ENCODE peak calls at places on chromosomes 13 and 19, in eight cellular contexts. C is PC-3; K is cardiac muscle cell; V is IMR-90; M is left ventricle myocardium inferior; O is effector memory CD4-positive, alpha-beta T cell; W is mesenchymal stem cell; Q is Caco-2. Y is an unnamed sample.

GRCh38 chr13:65921933-65922332 is 1308.2 kb downstream of the PCDH9 start:
- DNase-seq in C (peak), K (peak), V (no peak), M (no peak), O (no peak), W (no peak), Q (no peak), Y (no peak)

GRCh38 chr19:46021531-46022041 is 1.3 kb downstream of the PGLYRP1 start:
- DNase-seq in C (no peak), K (no peak), V (no peak), M (no peak), O (no peak), W (no peak), Q (no peak), Y (no peak)

GRCh38 chr13:75391432-75392100 is 90.4 kb downstream of the TBC1D4 start:
- DNase-seq in C (no peak), K (no peak), V (peak), M (no peak), O (no peak), W (no peak), Q (no peak), Y (no peak)

GRCh38 chr19:35267818-35268545 is 780 bp upstream of the USF2 start:
- DNase-seq in C (peak), K (peak), V (peak), M (peak), O (peak), W (peak), Q (peak), Y (peak)

GRCh38 chr13:109954441-109954840 is 168.1 kb upstream of the IRS2 start:
- DNase-seq in C (no peak), K (no peak), V (no peak), M (no peak), O (no peak), W (no peak), Q (no peak), Y (no peak)

GRCh38 chr19:4868286-4868834 is 893 bp upstream of the PLIN3 start:
- DNase-seq in C (no peak), K (no peak), V (no peak), M (no peak), O (no peak), W (no peak), Q (no peak), Y (no peak)

GRCh38 chr19:33718668-33719259 is 77.9 kb upstream of the KCTD15 start:
- DNase-seq in C (no peak), K (no peak), V (no peak), M (no peak), O (no peak), W (no peak), Q (no peak), Y (no peak)

GRCh38 chr19:2977686-2978466 is 512 bp downstream of the TLE6 start:
- DNase-seq in C (no peak), K (no peak), V (no peak), M (no peak), O (no peak), W (peak), Q (no peak), Y (no peak)

GRCh38 chr19:6999938-7000732 is 21.1 kb downstream of the MBD3L2B start:
- DNase-seq in C (no peak), K (no peak), V (no peak), M (no peak), O (no peak), W (no peak), Q (no peak), Y (no peak)

GRCh38 chr13:112963641-112964040 is 5.4 kb upstream of the MCF2L start:
- DNase-seq in C (no peak), K (no peak), V (no peak), M (no peak), O (no peak), W (no peak), Q (peak), Y (no peak)

GRCh38 chr19:35641515-35642151 is at the start of gene ETV2:
- DNase-seq in C (no peak), K (peak), V (peak), M (no peak), O (no peak), W (peak), Q (no peak), Y (no peak)

GRCh38 chr19:49788857-49789256 is 22.1 kb downstream of the AP2A1 start:
- DNase-seq in C (no peak), K (no peak), V (no peak), M (no peak), O (no peak), W (no peak), Q (no peak), Y (no peak)

GRCh38 chr13:26909515-26909914 is 148.9 kb upstream of the GPR12 start:
- DNase-seq in C (no peak), K (no peak), V (no peak), M (no peak), O (no peak), W (no peak), Q (peak), Y (no peak)

GRCh38 chr13:100106005-100106404 is 17.1 kb downstream of the PCCA start:
- DNase-seq in C (no peak), K (no peak), V (peak), M (no peak), O (no peak), W (peak), Q (no peak), Y (no peak)

GRCh38 chr19:3964256-3965194 is 6.4 kb downstream of the DAPK3 start:
- DNase-seq in C (no peak), K (no peak), V (no peak), M (no peak), O (no peak), W (no peak), Q (no peak), Y (no peak)

GRCh38 chr19:45676851-45677263 is 8.8 kb downstream of the GIPR start:
- DNase-seq in C (no peak), K (no peak), V (no peak), M (no peak), O (peak), W (no peak), Q (no peak), Y (no peak)

GRCh38 chr19:19259741-19260140 is 13.4 kb downstream of the TM6SF2 start:
- DNase-seq in C (peak), K (peak), V (peak), M (no peak), O (no peak), W (peak), Q (no peak), Y (no peak)

GRCh38 chr13:24663089-24663395 is 17.2 kb upstream of the ATP12A start:
- DNase-seq in C (no peak), K (no peak), V (no peak), M (no peak), O (no peak), W (no peak), Q (no peak), Y (no peak)

GRCh38 chr19:18496167-18496979 is 25.5 kb downstream of the ELL start:
- DNase-seq in C (peak), K (peak), V (peak), M (peak), O (peak), W (peak), Q (no peak), Y (peak)

GRCh38 chr13:33611016-33611805 is 206.7 kb upstream of the RFC3 start:
- DNase-seq in C (no peak), K (peak), V (peak), M (peak), O (no peak), W (no peak), Q (no peak), Y (no peak)

GRCh38 chr13:104382941-104383340 is 1316.7 kb upstream of the SLC10A2 start:
- DNase-seq in C (no peak), K (peak), V (peak), M (no peak), O (no peak), W (peak), Q (no peak), Y (no peak)

GRCh38 chr13:98580420-98580819 is 3.5 kb upstream of the STK24 start:
- DNase-seq in C (no peak), K (no peak), V (no peak), M (no peak), O (no peak), W (no peak), Q (no peak), Y (no peak)

GRCh38 chr13:73984949-73985691 is 149.1 kb downstream of the KLF12 start:
- DNase-seq in C (no peak), K (peak), V (no peak), M (peak), O (peak), W (no peak), Q (no peak), Y (no peak)

DNA sequence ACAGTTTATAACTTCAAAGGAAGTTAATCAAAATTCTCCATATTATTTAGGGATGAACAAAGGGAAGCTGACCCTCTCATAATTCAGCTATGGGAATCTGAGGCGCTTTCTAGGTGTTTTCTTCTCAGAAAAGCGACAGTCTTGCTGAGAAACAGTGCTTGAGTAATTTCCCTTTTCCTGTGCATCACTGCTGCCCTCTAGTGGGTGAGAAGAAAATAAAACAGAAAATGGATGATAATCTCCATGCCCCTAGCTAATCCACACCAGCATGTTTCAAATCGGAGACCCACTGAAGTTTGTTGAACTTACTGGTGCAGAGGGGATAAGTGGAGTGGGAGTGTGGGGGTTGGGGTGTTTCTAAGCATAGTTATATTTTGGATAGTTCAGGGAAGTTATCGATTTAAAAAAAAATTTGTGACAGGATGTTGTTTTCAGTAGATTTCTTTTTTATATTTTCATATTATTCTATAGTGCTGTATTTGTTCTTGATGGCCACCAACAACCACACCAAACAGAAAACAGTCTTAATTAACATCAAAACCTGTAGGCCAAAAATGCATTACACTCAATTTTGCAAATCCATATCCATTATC is 21.4 kb downstream of the LCP1 start:
- DNase-seq in C (peak), K (peak), V (peak), M (no peak), O (no peak), W (peak), Q (no peak), Y (peak)
- H3K4me3 ChIP-seq in C (no peak), K (no peak), V (no peak), M (no peak), O (peak), W (no peak), Q (no peak), Y (no peak)

DNA sequence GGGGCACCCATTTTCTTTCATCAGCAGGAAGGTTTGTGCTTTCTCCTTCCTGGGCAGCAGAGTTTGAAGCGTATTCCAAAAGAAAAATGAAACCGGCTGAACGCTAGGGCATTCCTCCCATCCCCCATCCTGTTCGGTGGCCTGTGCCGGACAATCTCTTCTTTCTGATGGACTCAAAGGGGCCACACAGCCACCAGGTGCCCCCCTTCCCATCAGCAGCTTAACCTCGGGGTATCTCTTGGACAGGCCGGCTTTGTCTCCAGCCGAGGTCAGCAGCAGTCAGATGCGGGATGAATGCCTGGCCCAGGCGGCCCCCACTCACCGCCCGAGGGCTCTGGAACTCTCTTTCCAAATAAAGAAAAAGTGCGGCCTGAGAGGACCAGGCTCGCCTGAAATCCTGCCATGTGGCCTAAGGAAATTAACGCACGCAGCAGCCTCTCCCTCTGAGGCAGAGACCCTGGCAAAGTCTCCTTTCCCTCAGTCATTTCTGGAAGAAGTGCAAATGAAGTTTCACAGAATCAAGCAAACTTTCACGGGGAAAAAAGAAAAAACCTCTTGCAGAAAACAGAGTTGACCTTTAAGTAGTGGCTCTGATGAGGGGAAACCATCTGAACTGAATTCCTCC is 67.8 kb downstream of the RASA3 start:
- DNase-seq in C (peak), K (peak), V (peak), M (peak), O (no peak), W (peak), Q (no peak), Y (peak)
- H3K4me3 ChIP-seq in C (peak), K (no peak), V (peak), M (peak), O (peak), W (peak), Q (peak), Y (peak)

GRCh38 chr19:29872224-29872731 is 60.5 kb downstream of the CCNE1 start:
- DNase-seq in C (no peak), K (peak), V (no peak), M (no peak), O (no peak), W (peak), Q (no peak), Y (no peak)

GRCh38 chr19:29875931-29876330 is 64.1 kb downstream of the CCNE1 start:
- DNase-seq in C (no peak), K (no peak), V (no peak), M (no peak), O (no peak), W (no peak), Q (peak), Y (no peak)

GRCh38 chr19:29873801-29874575 is 62.2 kb downstream of the CCNE1 start:
- DNase-seq in C (no peak), K (no peak), V (no peak), M (no peak), O (no peak), W (no peak), Q (no peak), Y (no peak)

GRCh38 chr19:29871143-29871542 is 59.4 kb downstream of the CCNE1 start:
- DNase-seq in C (no peak), K (no peak), V (no peak), M (no peak), O (no peak), W (no peak), Q (peak), Y (no peak)

GRCh38 chr19:29873024-29873800 is 61.4 kb downstream of the CCNE1 start:
- DNase-seq in C (peak), K (peak), V (no peak), M (peak), O (peak), W (peak), Q (peak), Y (peak)
- H3K4me3 ChIP-seq in C (peak), K (peak), V (peak), M (peak), O (peak), W (peak), Q (peak), Y (peak)

GRCh38 chr13:111202745-111203144 is 87.6 kb downstream of the ARHGEF7 start:
- DNase-seq in C (peak), K (peak), V (peak), M (no peak), O (no peak), W (peak), Q (no peak), Y (peak)

GRCh38 chr13:111202149-111202548 is 87.0 kb downstream of the ARHGEF7 start:
- DNase-seq in C (no peak), K (no peak), V (no peak), M (no peak), O (no peak), W (no peak), Q (no peak), Y (no peak)

GRCh38 chr13:111203742-111204386 is 88.8 kb downstream of the ARHGEF7 start:
- DNase-seq in C (no peak), K (no peak), V (no peak), M (no peak), O (no peak), W (no peak), Q (no peak), Y (no peak)

GRCh38 chr13:111206148-111206547 is 91.0 kb downstream of the ARHGEF7 start:
- DNase-seq in C (no peak), K (no peak), V (no peak), M (no peak), O (no peak), W (no peak), Q (no peak), Y (no peak)

GRCh38 chr13:111204438-111205177 is 89.5 kb downstream of the ARHGEF7 start:
- DNase-seq in C (no peak), K (peak), V (peak), M (peak), O (no peak), W (peak), Q (no peak), Y (peak)
- H3K4me3 ChIP-seq in C (no peak), K (no peak), V (no peak), M (peak), O (no peak), W (no peak), Q (no peak), Y (peak)

DNA sequence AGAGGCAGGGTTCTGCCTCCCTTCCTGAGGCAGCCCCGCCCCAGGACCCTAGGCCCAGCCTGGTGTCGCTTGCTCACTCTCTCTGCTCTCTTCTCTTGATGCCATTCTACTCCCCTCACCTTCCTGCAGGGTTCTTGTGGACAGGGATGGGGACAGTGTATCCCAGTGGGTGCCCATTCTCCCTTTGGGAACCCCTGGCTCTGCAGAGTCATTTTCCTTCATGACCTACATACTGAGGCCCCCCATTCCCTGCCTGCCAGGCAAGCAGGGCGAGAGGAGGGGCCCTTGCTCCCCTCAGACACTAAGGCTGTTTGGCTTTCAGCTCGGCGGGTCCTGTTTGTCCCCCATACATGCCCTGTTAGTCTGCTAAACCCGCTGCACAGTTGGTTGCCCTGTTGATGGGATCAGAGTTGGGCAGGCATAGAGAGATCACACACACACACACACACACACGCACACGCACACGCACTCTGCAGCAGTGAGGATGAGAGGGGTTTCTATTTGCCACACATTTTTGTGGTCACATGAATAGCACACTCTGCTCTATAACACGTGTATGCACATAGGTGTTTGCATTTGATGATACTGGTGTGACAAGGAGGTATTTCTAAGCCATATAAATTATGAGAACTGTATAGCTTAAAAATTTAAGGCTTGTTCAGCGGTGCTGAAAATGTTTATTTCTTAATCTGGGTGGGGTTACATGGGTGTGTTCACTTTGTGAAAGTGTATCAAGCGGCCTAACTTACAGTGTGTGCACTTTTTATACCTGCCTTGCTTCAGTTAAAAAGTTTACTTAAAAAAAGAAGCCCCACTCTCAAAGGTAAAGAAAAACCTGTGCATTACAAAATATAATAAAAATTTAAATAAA is 20.3 kb downstream of the NFIX start:
- DNase-seq in C (peak), K (peak), V (peak), M (no peak), O (no peak), W (no peak), Q (no peak), Y (peak)
- H3K4me3 ChIP-seq in C (peak), K (no peak), V (no peak), M (peak), O (no peak), W (no peak), Q (no peak), Y (peak)

GRCh38 chr13:46140044-46140443 is 35.2 kb upstream of the CPB2 start:
- DNase-seq in C (no peak), K (no peak), V (no peak), M (no peak), O (no peak), W (no peak), Q (no peak), Y (no peak)
- H3K4me3 ChIP-seq in C (no peak), K (no peak), V (no peak), M (no peak), O (no peak), W (no peak), Q (no peak), Y (no peak)

DNA sequence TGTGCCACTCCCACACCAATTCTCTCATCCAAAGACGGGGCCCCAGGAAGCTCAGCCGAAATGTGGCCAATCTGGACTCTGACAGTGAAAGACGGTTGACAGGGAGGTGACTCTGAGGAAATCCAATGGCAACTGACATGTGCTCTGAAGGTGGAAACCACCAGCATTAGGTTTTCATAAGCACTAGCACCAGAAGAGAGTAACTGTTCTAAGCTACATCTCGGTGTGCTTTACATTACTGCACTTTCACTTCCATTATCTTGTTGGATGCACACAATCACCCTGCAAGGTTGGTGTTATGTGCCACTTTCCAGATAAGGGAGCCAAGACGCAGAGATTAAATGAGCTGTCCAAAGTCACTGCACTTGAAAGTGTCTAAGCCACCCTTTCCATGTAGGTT is 53.0 kb downstream of the RUBCNL start:
- DNase-seq in C (no peak), K (no peak), V (no peak), M (no peak), O (no peak), W (no peak), Q (no peak), Y (no peak)
- H3K4me3 ChIP-seq in C (no peak), K (no peak), V (no peak), M (no peak), O (no peak), W (no peak), Q (no peak), Y (no peak)

DNA sequence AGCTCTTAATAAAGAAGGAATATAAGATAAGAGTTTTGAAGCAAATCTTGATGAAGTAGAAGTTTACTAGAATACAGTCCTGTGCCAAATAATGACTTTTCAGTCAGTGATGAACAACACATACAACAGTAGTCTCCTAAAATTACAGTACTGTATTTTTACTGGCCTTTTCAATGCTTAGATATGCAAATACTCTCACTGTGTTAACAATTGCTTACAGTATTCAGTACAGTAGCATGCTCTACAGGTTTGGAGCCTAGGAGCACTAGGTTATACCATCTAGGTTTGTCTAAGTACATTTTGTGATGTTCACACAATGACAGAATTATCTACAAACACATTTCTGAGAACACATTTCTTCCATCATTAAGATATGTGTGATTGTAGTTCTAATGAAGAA is 316.7 kb upstream of the KLHL1 start:
- DNase-seq in C (no peak), K (no peak), V (no peak), M (no peak), O (no peak), W (no peak), Q (no peak), Y (no peak)
- H3K4me3 ChIP-seq in C (no peak), K (no peak), V (no peak), M (no peak), O (no peak), W (no peak), Q (no peak), Y (no peak)

GRCh38 chr19:48551437-48552302 is at the start of gene SULT2B1:
- DNase-seq in C (peak), K (no peak), V (no peak), M (no peak), O (no peak), W (no peak), Q (no peak), Y (no peak)
- H3K4me3 ChIP-seq in C (peak), K (no peak), V (no peak), M (no peak), O (no peak), W (no peak), Q (no peak), Y (no peak)